ENCODE peak calls at places on chromosomes 7 and 10, in five cellular contexts. K, I, U, Q and T are unnamed samples.

GRCh38 chr7:40843338-40844026 is 708.7 kb downstream of the SUGCT start:
- DNase-seq in Q (no peak), U (no peak), I (no peak), K (no peak), T (no peak)

GRCh38 chr7:98872328-98872924 is 2.6 kb upstream of the TMEM130 start:
- DNase-seq in Q (no peak), U (peak; percentile 6), I (peak; percentile 78), K (no peak), T (peak; percentile 37)

GRCh38 chr7:110921478-110922210 is 169.3 kb upstream of the LRRN3 start:
- DNase-seq in K (no peak), I (no peak), Q (no peak), U (no peak), T (no peak)

GRCh38 chr10:70584941-70585544 is 17.5 kb downstream of the PRF1 start:
- DNase-seq in Q (no peak), K (peak; percentile 26), I (peak; percentile 91), U (peak; percentile 37), T (no peak)

GRCh38 chr10:72709041-72709440 is 17.1 kb downstream of the MCU start:
- DNase-seq in K (no peak), I (peak; percentile 36), Q (no peak), U (no peak), T (no peak)

GRCh38 chr10:122957474-122957873 is 3.4 kb upstream of the C10orf88 start:
- DNase-seq in U (no peak), Q (no peak), I (no peak), K (no peak), T (no peak)

GRCh38 chr7:129684777-129685176 is 73.3 kb downstream of the NRF1 start:
- DNase-seq in I (no peak), Q (no peak), K (no peak), U (no peak), T (no peak)

GRCh38 chr7:66921396-66921917 is 432 bp downstream of the TMEM248 start:
- DNase-seq in I (peak; percentile 88), U (peak; percentile 73), Q (no peak), K (peak; percentile 13), T (peak; percentile 33)

GRCh38 chr7:55569797-55570196 is 2.5 kb downstream of the VOPP1 start:
- DNase-seq in I (no peak), K (no peak), Q (no peak), U (no peak), T (no peak)

GRCh38 chr7:127588697-127589482 is 679 bp downstream of the ARF5 start:
- DNase-seq in U (peak; percentile 77), K (peak; percentile 56), I (peak; percentile 94), Q (peak; percentile 72), T (peak; percentile 77)

GRCh38 chr10:66784796-66785195 is 141.0 kb upstream of the LRRTM3 start:
- DNase-seq in Q (no peak), K (no peak), U (no peak), I (no peak), T (no peak)

GRCh38 chr10:74909665-74910064 is 83.3 kb downstream of the KAT6B start:
- DNase-seq in Q (no peak), K (no peak), U (no peak), I (no peak), T (no peak)

GRCh38 chr7:55369427-55369826 is 4.3 kb downstream of the LANCL2 start:
- DNase-seq in I (no peak), U (no peak), K (no peak), Q (no peak), T (no peak)

GRCh38 chr7:5284304-5285281 is 1.9 kb downstream of the SLC29A4 start:
- DNase-seq in U (no peak), I (peak; percentile 90), Q (no peak), K (peak; percentile 51), T (peak; percentile 57)

GRCh38 chr7:137531671-137532070 is 188.1 kb upstream of the PTN start:
- DNase-seq in I (no peak), K (no peak), Q (no peak), U (no peak), T (no peak)

GRCh38 chr10:42638821-42639270 is 476 bp upstream of the ZNF33B start:
- DNase-seq in Q (no peak), U (no peak), I (no peak), K (no peak), T (no peak)

GRCh38 chr10:23399701-23400144 is 39.2 kb upstream of the OTUD1 start:
- DNase-seq in I (no peak), K (no peak), U (no peak), Q (no peak), T (peak; percentile 18)

GRCh38 chr7:150375662-150376521 is 3.2 kb upstream of the ZNF775 start:
- DNase-seq in K (no peak), U (no peak), Q (no peak), I (no peak), T (no peak)

GRCh38 chr7:70679666-70680065 is 452.3 kb upstream of the GALNT17 start:
- DNase-seq in K (no peak), Q (no peak), U (no peak), I (no peak), T (no peak)

GRCh38 chr7:152859781-152860191 is 100.2 kb downstream of the ACTR3B start:
- DNase-seq in K (no peak), U (no peak), I (peak; percentile 66), Q (no peak), T (no peak)
- TF ChIP-seq CTCF in K (peak; percentile 37), U (peak; percentile 7), I (peak; percentile 52), Q (no peak), T (no peak)

GRCh38 chr7:95357623-95358022 is 33.3 kb upstream of the PON1 start:
- DNase-seq in I (no peak), Q (no peak), U (no peak), K (no peak), T (no peak)
- TF ChIP-seq CTCF in I (no peak), Q (no peak), U (no peak), K (peak; percentile 12), T (no peak)

GRCh38 chr10:106540606-106541005 is 623.9 kb downstream of the SORCS1 start:
- DNase-seq in Q (no peak), K (no peak), U (no peak), I (no peak), T (no peak)

GRCh38 chr10:106537866-106538265 is 626.6 kb downstream of the SORCS1 start:
- DNase-seq in I (no peak), K (no peak), U (no peak), Q (no peak), T (no peak)

DNA sequence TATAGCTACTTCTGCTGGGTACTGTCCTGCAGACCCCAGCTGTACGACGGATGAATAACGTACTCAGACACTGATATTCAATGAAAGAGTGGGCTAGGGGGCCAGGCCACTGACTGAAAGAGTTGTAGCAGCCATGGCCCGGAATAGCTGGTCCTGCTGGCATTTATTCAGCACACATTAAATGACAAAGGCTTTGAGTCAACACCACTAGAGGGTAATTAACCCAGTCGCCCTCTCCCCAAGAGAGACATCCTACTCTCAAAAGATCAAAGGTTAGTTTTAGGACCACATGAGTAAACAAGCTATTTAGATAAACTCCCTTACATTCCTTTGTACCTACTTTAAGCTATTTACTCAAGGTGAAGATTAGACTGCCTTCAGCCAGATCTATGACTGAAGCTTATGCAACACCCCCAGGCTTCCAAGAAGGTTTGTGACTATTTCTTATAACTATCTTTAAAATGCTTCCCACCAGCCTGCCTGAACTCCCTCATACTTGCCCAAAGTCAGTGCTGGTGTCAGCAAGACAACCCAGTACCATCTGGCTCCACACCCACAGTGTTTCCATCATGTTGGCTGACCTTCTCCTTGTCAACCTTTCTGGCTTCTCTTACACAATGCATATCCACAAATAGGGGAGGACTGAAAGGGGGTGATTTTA is 629.1 kb downstream of the SORCS1 start:
- DNase-seq in U (no peak), Q (no peak), K (no peak), I (no peak), T (no peak)
- TF ChIP-seq CTCF in U (no peak), Q (no peak), K (no peak), I (no peak), T (no peak)

DNA sequence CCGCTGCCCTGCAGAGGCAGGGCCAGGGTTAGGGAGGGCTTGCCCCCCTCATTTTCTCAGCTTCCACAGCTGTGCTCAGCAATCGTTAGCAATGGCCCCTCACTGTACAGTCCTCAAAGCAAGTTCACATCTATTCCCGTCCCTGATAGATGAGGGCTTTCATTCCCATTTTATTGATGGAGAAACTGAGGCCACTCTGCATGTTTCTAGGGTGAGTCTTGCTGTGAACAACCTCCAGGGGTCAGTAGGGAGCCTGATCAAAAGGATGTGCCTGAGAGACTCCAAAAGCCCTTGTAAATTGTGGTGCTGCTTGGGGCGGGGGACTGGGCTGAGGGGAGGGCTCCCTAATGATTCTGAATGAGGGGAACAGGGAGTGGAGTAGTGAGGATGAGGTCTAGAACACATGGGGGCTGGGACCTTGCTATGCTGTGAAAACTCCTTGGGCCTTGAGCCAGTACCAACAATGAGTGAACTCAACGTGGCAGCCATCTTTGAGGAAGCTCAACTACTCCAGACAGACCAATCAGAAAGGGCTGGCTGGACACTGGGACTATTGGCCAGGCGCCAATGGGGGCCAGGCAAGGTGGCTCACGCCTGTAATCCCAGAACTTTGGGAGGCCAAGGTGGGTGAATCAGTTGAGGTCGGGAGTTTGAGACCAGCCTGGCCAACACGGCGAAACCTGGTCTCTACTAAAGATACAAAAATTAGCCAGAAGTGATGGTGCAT is 6.7 kb upstream of the GRIFIN start:
- DNase-seq in Q (no peak), I (no peak), U (no peak), K (no peak), T (no peak)
- TF ChIP-seq CTCF in Q (no peak), I (peak; percentile 31), U (no peak), K (no peak), T (no peak)